ENCODE peak calls at places on chromosomes 3 and 15, in six cellular contexts. B is left ventricle myocardium inferior; X is stimulated activated naive B cell treated with anti-CD40 and anti-IgM and Interleukin-4, amounts not matched to agents 10 μg/mL and 1 μg/mL and 100 μg/mL, for 72 hours; W is stimulated activated CD4-positive, alpha-beta T cell treated with anti-CD3 and anti-CD28 coated beads, Interleukin-15, amount 100 ng/mL, for 1 hour; E is EL; Y is SW480. R is an unnamed sample.

GRCh38 chr3:187880438-187880837 is 135.2 kb upstream of the BCL6 start:
- DNase-seq in B (no peak), X (no peak), W (no peak), E (peak; percentile 23), Y (no peak), R (no peak)

GRCh38 chr3:179421500-179421899 is 29.8 kb downstream of the GNB4 start:
- DNase-seq in B (no peak), X (no peak), W (no peak), E (peak; percentile 14), Y (peak; percentile 16), R (no peak)

GRCh38 chr3:40521254-40521653 is 3.5 kb upstream of the ZNF621 start:
- DNase-seq in B (no peak), X (no peak), W (no peak), E (no peak), Y (no peak), R (no peak)

GRCh38 chr3:2819571-2819970 is 290.6 kb downstream of the IL5RA start:
- DNase-seq in B (no peak), X (no peak), W (no peak), E (no peak), Y (no peak), R (no peak)

GRCh38 chr15:49627407-49627877 is 6.6 kb downstream of the DTWD1 start:
- DNase-seq in B (no peak), X (no peak), W (no peak), E (peak; percentile 92), Y (peak; percentile 22), R (no peak)

GRCh38 chr15:86502313-86502712 is 422.6 kb downstream of the AGBL1 start:
- DNase-seq in B (no peak), X (no peak), W (no peak), E (no peak), Y (no peak), R (no peak)

GRCh38 chr3:44033123-44033522 is 208.6 kb upstream of the TOPAZ1 start:
- DNase-seq in B (no peak), X (no peak), W (no peak), E (no peak), Y (no peak), R (no peak)

GRCh38 chr3:5013021-5013906 is 34.0 kb downstream of the BHLHE40 start:
- DNase-seq in B (no peak), X (peak; percentile 62), W (no peak), E (peak; percentile 62), Y (peak; percentile 92), R (no peak)

GRCh38 chr3:36124118-36124796 is 256.0 kb upstream of the STAC start:
- DNase-seq in B (no peak), X (no peak), W (no peak), E (peak; percentile 70), Y (peak; percentile 30), R (no peak)

GRCh38 chr3:45140392-45140791 is 5.8 kb downstream of the CDCP1 start:
- DNase-seq in B (no peak), X (no peak), W (no peak), E (peak; percentile 70), Y (no peak), R (no peak)

GRCh38 chr15:100120111-100120510 is 221.7 kb downstream of the ADAMTS17 start:
- DNase-seq in B (no peak), X (no peak), W (no peak), E (no peak), Y (no peak), R (no peak)

GRCh38 chr15:65192016-65192415 is 6.9 kb upstream of the CLPX start:
- DNase-seq in B (no peak), X (no peak), W (no peak), E (no peak), Y (peak; percentile 33), R (no peak)

GRCh38 chr3:135487261-135487660 is 478.3 kb upstream of the PPP2R3A start:
- DNase-seq in B (no peak), X (no peak), W (no peak), E (no peak), Y (no peak), R (no peak)

R was measured in cerebellar nuclear complex.